ENCODE peak calls at places on chromosomes 12 and 14, in nine cellular contexts. E is mesendoderm, X is keratinocyte, I is SK-N-SH, R is HCT116, Y is A549, H is PC-9, C is PC-3, G is IMR-90. N is an unnamed sample.

GRCh38 chr12:77980782-77981181 is 150.1 kb downstream of the NAV3 start:
- DNase-seq in X (no peak), Y (no peak), G (no peak), H (no peak), I (no peak), R (no peak), E (no peak), C (no peak), N (no peak)

GRCh38 chr12:82019533-82019932 is 260.4 kb upstream of the PPFIA2 start:
- DNase-seq in Y (peak; percentile 2), C (no peak), X (no peak), R (no peak), G (no peak), I (no peak), H (no peak), E (peak; percentile 51), N (no peak)

GRCh38 chr12:68106160-68106559 is 53.4 kb downstream of the IFNG start:
- DNase-seq in X (no peak), R (peak; percentile 6), I (no peak), E (no peak), H (peak; percentile 50), Y (no peak), C (peak; percentile 4), G (no peak), N (peak; percentile 80)

GRCh38 chr12:54398995-54399793 is 14.7 kb upstream of the ZNF385A start:
- DNase-seq in I (peak; percentile 89), R (peak; percentile 48), C (peak; percentile 92), H (peak; percentile 60), G (peak; percentile 78), Y (peak; percentile 85), E (peak; percentile 92), X (no peak), N (peak; percentile 72)

GRCh38 chr12:110555509-110556406 is 27.4 kb downstream of the PPTC7 start:
- DNase-seq in C (peak; percentile 32), R (no peak), I (no peak), E (no peak), Y (no peak), H (peak; percentile 43), X (no peak), G (peak; percentile 80), N (peak; percentile 76)

GRCh38 chr14:35336171-35337073 is 44.2 kb downstream of the PSMA6 start:
- DNase-seq in G (peak; percentile 85), R (no peak), X (no peak), C (peak; percentile 53), E (peak; percentile 92), I (peak; percentile 42), H (peak; percentile 92), Y (peak; percentile 98), N (peak; percentile 97)

GRCh38 chr14:25400607-25401206 is 350.8 kb upstream of the STXBP6 start:
- DNase-seq in I (peak; percentile 9), R (no peak), G (peak; percentile 29), H (peak; percentile 40), X (no peak), E (peak; percentile 57), C (peak; percentile 64), Y (peak; percentile 54), N (peak; percentile 18)

GRCh38 chr12:118259079-118259478 is 113.6 kb downstream of the TAOK3 start:
- DNase-seq in G (peak; percentile 25), E (no peak), R (no peak), I (no peak), C (no peak), H (no peak), X (no peak), Y (no peak), N (no peak)

GRCh38 chr12:53391667-53392244 is 11.8 kb downstream of the SP1 start:
- DNase-seq in X (no peak), H (no peak), C (no peak), G (no peak), I (no peak), R (no peak), Y (no peak), E (no peak), N (no peak)

GRCh38 chr12:53389702-53390101 is 9.7 kb downstream of the SP1 start:
- DNase-seq in R (no peak), X (no peak), G (no peak), H (no peak), E (no peak), I (no peak), C (no peak), Y (no peak), N (no peak)

GRCh38 chr12:53383258-53383657 is 3.3 kb downstream of the SP1 start:
- DNase-seq in E (no peak), G (no peak), I (no peak), X (no peak), C (peak; percentile 25), R (no peak), H (no peak), Y (no peak), N (no peak)

DNA sequence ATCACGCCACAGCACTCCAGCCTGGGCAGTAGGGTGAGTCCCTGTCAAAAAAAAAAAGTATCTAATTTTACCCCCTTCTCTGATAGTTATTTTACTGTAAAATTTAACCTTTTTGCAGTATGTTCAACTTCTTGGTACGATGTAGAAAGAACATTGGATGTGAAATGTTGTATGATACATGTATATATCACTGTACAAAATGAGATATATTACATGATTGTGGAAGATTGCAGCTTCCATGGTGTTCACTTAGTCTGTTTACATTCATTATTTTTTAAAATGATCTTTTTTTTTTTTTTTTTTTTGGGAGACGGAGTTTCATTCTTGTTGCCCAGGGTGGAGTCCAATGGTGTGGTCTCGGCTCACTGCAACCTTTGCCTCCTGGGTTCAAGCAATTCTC is 9.0 kb downstream of the SP1 start:
- DNase-seq in G (no peak), X (no peak), H (no peak), E (no peak), I (no peak), R (no peak), C (no peak), Y (no peak), N (no peak)
- H3K4me1 ChIP-seq in G (peaks cover 16% of the 10 kb centered on the region), X (peaks cover 53% of the 10 kb centered on the region), H (peaks cover 69% of the 10 kb centered on the region), E (no peaks in the 10 kb centered on the region), I (peaks cover 8% of the 10 kb centered on the region), R (no peaks in the 10 kb centered on the region), C (peaks cover 35% of the 10 kb centered on the region), Y (peaks cover 46% of the 10 kb centered on the region), N (peaks cover 17% of the 10 kb centered on the region)

GRCh38 chr14:101181717-101182313 is 278.3 kb upstream of the RTL1 start:
- DNase-seq in E (no peak), Y (no peak), C (no peak), H (no peak), I (no peak), R (no peak), G (no peak), X (no peak), N (no peak)
- H3K4me2 ChIP-seq in E (no peak overlapping the region), Y (no peak overlapping the region), C (no peak overlapping the region), H (no peak overlapping the region), I (no peak overlapping the region), R (no peak overlapping the region), G (no peak overlapping the region), X (no peak overlapping the region), N (no peak overlapping the region)

GRCh38 chr12:46266869-46267617 is 1.8 kb downstream of the SLC38A1 start:
- DNase-seq in X (no peak), Y (peak; percentile 64), E (peak; percentile 77), H (peak; percentile 50), R (no peak), G (peak; percentile 64), C (peak; percentile 48), I (peak; percentile 60), N (peak; percentile 51)

GRCh38 chr12:46265734-46266133 is 3.1 kb downstream of the SLC38A1 start:
- DNase-seq in R (no peak), E (no peak), Y (no peak), C (no peak), H (no peak), X (no peak), G (no peak), I (no peak), N (no peak)

GRCh38 chr12:46267618-46268348 is 1.1 kb downstream of the SLC38A1 start:
- DNase-seq in G (peak; percentile 24), C (peak; percentile 36), Y (peak; percentile 34), I (peak; percentile 60), E (no peak), H (no peak), X (no peak), R (no peak), N (peak; percentile 35)

GRCh38 chr12:46265102-46265501 is 3.7 kb downstream of the SLC38A1 start:
- DNase-seq in E (no peak), H (no peak), R (no peak), C (no peak), X (no peak), G (no peak), I (no peak), Y (no peak), N (no peak)

GRCh38 chr12:46266382-46266791 is 2.5 kb downstream of the SLC38A1 start:
- DNase-seq in R (no peak), C (peak; percentile 77), I (peak; percentile 41), Y (peak; percentile 46), G (peak; percentile 61), H (peak; percentile 80), X (no peak), E (peak; percentile 62), N (peak; percentile 69)
- H3K4me1 ChIP-seq in R (peaks cover 45% of the 10 kb centered on the region), C (peaks cover 64% of the 10 kb centered on the region), I (peaks cover 30% of the 10 kb centered on the region), Y (peaks cover 61% of the 10 kb centered on the region), G (peaks cover 24% of the 10 kb centered on the region), H (peaks cover 58% of the 10 kb centered on the region), X (peaks cover 53% of the 10 kb centered on the region), E (peaks cover 15% of the 10 kb centered on the region), N (peaks cover 49% of the 10 kb centered on the region)

GRCh38 chr12:89777685-89778379 is 69.2 kb upstream of the ATP2B1 start:
- DNase-seq in H (no peak), E (peak; percentile 67), G (no peak), R (no peak), Y (no peak), I (peak; percentile 20), C (no peak), X (no peak), N (no peak)

GRCh38 chr12:89781161-89781560 is 72.5 kb upstream of the ATP2B1 start:
- DNase-seq in X (no peak), H (no peak), C (no peak), I (no peak), R (no peak), G (no peak), Y (no peak), E (no peak), N (no peak)

GRCh38 chr12:89770391-89770790 is 61.8 kb upstream of the ATP2B1 start:
- DNase-seq in C (peak; percentile 18), X (no peak), H (peak; percentile 35), R (no peak), I (no peak), G (no peak), E (peak; percentile 44), Y (no peak), N (no peak)

GRCh38 chr12:89779090-89779489 is 70.5 kb upstream of the ATP2B1 start:
- DNase-seq in I (no peak), C (peak; percentile 88), G (no peak), H (no peak), X (no peak), E (no peak), R (no peak), Y (peak; percentile 24), N (peak; percentile 62)

DNA sequence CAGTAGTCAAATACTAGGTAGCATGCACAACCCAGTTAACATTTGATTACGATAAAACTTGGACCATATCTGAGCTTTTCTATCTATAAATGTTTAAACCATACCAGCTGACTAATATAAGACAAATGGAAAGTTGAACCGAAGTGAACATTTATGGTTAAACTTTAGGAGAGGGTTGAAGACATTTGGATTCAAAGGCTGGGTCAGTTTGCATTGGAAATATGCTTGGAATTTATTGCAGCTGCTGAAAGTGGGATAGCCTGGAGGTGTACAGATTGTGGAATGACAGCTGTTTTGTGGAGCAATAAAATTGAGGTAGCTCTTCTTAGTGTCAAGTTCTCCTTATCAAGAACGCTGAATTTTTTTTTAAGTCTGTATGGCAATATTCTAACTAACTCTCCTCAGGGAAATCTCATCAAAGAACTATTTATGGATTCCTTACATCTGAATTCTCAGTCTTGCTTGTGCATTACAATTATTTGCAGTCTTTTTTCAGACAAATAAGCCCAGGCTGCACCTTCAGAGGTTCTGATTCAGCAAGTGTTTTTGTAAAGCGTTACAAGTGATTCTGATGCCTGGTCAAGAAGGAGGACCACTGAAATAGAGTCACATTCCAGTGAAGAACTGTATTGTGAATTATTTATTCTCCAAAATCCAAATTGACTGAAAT is 66.8 kb upstream of the ATP2B1 start:
- DNase-seq in I (no peak), C (peak; percentile 91), H (peak; percentile 60), E (no peak), R (no peak), X (no peak), G (peak; percentile 71), Y (peak; percentile 56), N (peak; percentile 23)
- H3K4me2 ChIP-seq in I (no peak overlapping the region), C (peak overlapping the region; percentile 52), H (peak overlapping the region; percentile 18), E (no peak overlapping the region), R (no peak overlapping the region), X (peak overlapping the region; percentile 24), G (peak overlapping the region; percentile 64), Y (peak overlapping the region; percentile 68), N (peak overlapping the region; percentile 50)